ENCODE peak calls at places on chromosomes 4 and X, in eight cellular contexts. E, L, M, O, G, K, D and C are unnamed samples.

GRCh38 chrX:110395877-110396276 is 37.2 kb downstream of the RTL9 start:
- DNase-seq in E (no peak), L (no peak), M (no peak), O (no peak), G (no peak), K (no peak), D (no peak), C (no peak)

GRCh38 chrX:77003956-77004355 is 443.2 kb upstream of the FGF16 start:
- DNase-seq in E (no peak), L (no peak), M (no peak), O (no peak), G (no peak), K (no peak), D (no peak), C (no peak)

GRCh38 chrX:617891-618290 is 12.7 kb upstream of the SHOX start:
- DNase-seq in E (no peak), L (no peak), M (no peak), O (no peak), G (no peak), K (no peak), D (no peak), C (no peak)

GRCh38 chrX:30876367-30876766 is 12.7 kb downstream of the TAB3 start:
- DNase-seq in E (no peak), L (no peak), M (no peak), O (no peak), G (no peak), K (no peak), D (no peak), C (no peak)

GRCh38 chrX:80648023-80648422 is 161.7 kb downstream of the BRWD3 start:
- DNase-seq in E (no peak), L (no peak), M (no peak), O (no peak), G (no peak), K (no peak), D (peak), C (no peak)

GRCh38 chrX:150202641-150203248 is 160.4 kb upstream of the MAMLD1 start:
- DNase-seq in E (no peak), L (no peak), M (peak), O (peak), G (no peak), K (no peak), D (peak), C (no peak)

GRCh38 chrX:115460565-115460888 is 100.4 kb upstream of the PLS3 start:
- DNase-seq in E (no peak), L (no peak), M (no peak), O (no peak), G (no peak), K (no peak), D (no peak), C (no peak)

GRCh38 chr4:131547506-131547981 is 1601.5 kb upstream of the PCDH10 start:
- DNase-seq in E (no peak), L (no peak), M (no peak), O (no peak), G (peak), K (no peak), D (no peak), C (no peak)

GRCh38 chr4:124997907-124998306 is 285.4 kb upstream of the ANKRD50 start:
- DNase-seq in E (no peak), L (no peak), M (no peak), O (no peak), G (no peak), K (no peak), D (no peak), C (no peak)

GRCh38 chr4:124993838-124994237 is 281.3 kb upstream of the ANKRD50 start:
- DNase-seq in E (no peak), L (no peak), M (no peak), O (no peak), G (no peak), K (no peak), D (no peak), C (no peak)

DNA sequence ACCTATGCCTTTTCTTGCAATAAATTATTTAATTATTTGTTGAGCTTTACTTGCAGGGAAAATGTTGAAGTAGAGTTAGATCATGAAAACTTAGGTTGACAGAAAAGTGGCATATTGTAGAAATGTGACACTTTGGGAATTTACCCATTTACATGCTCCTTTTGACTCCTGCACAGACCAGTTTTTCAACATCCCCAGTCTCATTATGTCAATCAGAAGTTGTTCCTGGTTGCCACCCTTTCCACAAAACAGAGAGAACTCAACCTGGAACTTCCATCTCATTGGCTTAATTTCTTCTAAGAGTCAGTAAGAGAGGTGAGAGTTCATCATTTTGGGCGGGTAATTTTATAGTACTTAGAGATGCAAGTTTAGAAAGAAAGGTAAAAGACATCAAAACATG is 284.6 kb upstream of the ANKRD50 start:
- DNase-seq in E (no peak), L (no peak), M (no peak), O (no peak), G (no peak), K (no peak), D (no peak), C (no peak)
- TF ChIP-seq CTCF in E (no peak), L (no peak), M (no peak), O (no peak), G (no peak), K (no peak), D (no peak), C (no peak)

GRCh38 chr4:182267048-182267447 is 23.8 kb downstream of the TENM3 start:
- DNase-seq in E (no peak), L (no peak), M (no peak), O (no peak), G (no peak), K (no peak), D (no peak), C (no peak)

GRCh38 chr4:182263562-182263961 is 20.4 kb downstream of the TENM3 start:
- DNase-seq in E (no peak), L (no peak), M (no peak), O (no peak), G (no peak), K (no peak), D (no peak), C (no peak)

GRCh38 chr4:182264139-182264752 is 21.0 kb downstream of the TENM3 start:
- DNase-seq in E (no peak), L (no peak), M (no peak), O (no peak), G (no peak), K (no peak), D (no peak), C (no peak)

GRCh38 chr4:182268966-182269365 is 25.8 kb downstream of the TENM3 start:
- DNase-seq in E (no peak), L (no peak), M (no peak), O (no peak), G (no peak), K (no peak), D (no peak), C (no peak)

DNA sequence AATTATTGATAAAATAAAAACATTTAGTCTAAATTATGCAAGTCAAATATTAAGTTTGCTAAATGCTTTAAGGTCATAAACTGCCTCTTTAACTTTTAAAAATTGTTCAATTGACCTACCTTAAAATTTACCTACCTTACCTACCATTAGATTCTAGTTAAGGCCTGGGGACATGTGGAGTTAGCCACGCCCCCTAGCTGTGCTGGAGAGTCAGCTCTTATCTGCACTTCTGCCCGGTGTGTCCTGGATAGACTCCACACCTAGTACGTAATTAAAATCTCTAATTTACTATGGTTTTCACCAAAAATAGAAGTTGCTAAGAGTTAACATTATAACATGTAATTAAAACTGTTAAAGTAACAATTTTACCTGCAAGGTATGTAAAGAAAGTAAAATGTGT is 22.7 kb downstream of the TENM3 start:
- DNase-seq in E (no peak), L (no peak), M (no peak), O (no peak), G (no peak), K (no peak), D (no peak), C (no peak)
- TF ChIP-seq CTCF in E (no peak), L (no peak), M (peak), O (no peak), G (no peak), K (no peak), D (no peak), C (no peak)

DNA sequence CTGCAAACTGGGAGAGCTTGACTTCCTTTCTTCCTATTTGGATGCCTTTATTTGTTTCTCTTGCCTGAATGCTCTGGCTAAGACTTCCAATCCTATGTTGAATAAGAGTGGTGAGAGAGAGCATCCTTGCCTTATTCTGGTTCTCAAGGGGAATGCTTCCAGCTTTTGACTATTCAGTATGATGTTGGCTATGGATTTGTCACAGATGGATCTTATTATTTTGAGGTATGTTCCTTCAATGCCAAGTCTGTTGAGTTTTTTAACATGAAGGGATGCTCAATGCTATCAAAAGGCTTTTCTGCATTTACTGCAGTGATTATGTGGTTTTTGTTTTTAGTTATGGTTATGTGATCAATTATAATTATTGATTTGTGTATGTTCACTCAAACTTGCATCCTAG is 2144.6 kb upstream of the TENM3 start:
- DNase-seq in E (no peak), L (no peak), M (no peak), O (no peak), G (no peak), K (no peak), D (no peak), C (no peak)
- TF ChIP-seq CTCF in E (no peak), L (no peak), M (no peak), O (no peak), G (no peak), K (no peak), D (no peak), C (no peak)

GRCh38 chr4:107034091-107034698 is 1.9 kb downstream of the DKK2 start:
- DNase-seq in E (peak), L (no peak), M (peak), O (no peak), G (no peak), K (peak), D (peak), C (no peak)
- TF ChIP-seq CTCF in E (no peak), L (no peak), M (peak), O (peak), G (no peak), K (no peak), D (peak), C (no peak)

GRCh38 chr4:11701978-11702377 is 273.3 kb upstream of the HS3ST1 start:
- DNase-seq in E (no peak), L (no peak), M (no peak), O (no peak), G (no peak), K (no peak), D (no peak), C (no peak)
- TF ChIP-seq CTCF in E (no peak), L (no peak), M (no peak), O (no peak), G (no peak), K (no peak), D (no peak), C (no peak)

GRCh38 chr4:106803107-106803506 is 233.0 kb downstream of the DKK2 start:
- DNase-seq in E (no peak), L (no peak), M (no peak), O (no peak), G (no peak), K (no peak), D (no peak), C (no peak)

GRCh38 chr4:106806158-106806797 is 229.8 kb downstream of the DKK2 start:
- DNase-seq in E (no peak), L (no peak), M (no peak), O (no peak), G (no peak), K (no peak), D (no peak), C (no peak)

GRCh38 chr4:106810122-106810521 is 226.0 kb downstream of the DKK2 start:
- DNase-seq in E (no peak), L (no peak), M (no peak), O (no peak), G (no peak), K (no peak), D (no peak), C (no peak)

GRCh38 chr4:106809083-106809482 is 227.0 kb downstream of the DKK2 start:
- DNase-seq in E (no peak), L (no peak), M (peak), O (peak), G (no peak), K (no peak), D (peak), C (no peak)
- TF ChIP-seq CTCF in E (no peak), L (no peak), M (peak), O (peak), G (no peak), K (no peak), D (peak), C (no peak)

GRCh38 chr4:141686929-141687328 is 50.5 kb downstream of the IL15 start:
- DNase-seq in E (no peak), L (no peak), M (no peak), O (no peak), G (no peak), K (no peak), D (peak), C (no peak)

GRCh38 chr4:141684785-141685184 is 48.4 kb downstream of the IL15 start:
- DNase-seq in E (no peak), L (no peak), M (no peak), O (no peak), G (no peak), K (no peak), D (peak), C (no peak)

GRCh38 chr4:141686146-141686775 is 49.9 kb downstream of the IL15 start:
- DNase-seq in E (no peak), L (no peak), M (peak), O (no peak), G (no peak), K (no peak), D (peak), C (no peak)
- TF ChIP-seq CTCF in E (no peak), L (no peak), M (no peak), O (no peak), G (no peak), K (no peak), D (no peak), C (no peak)

GRCh38 chr4:68855771-68856170 is 40.0 kb downstream of the UGT2B10 start:
- DNase-seq in E (no peak), L (no peak), M (no peak), O (no peak), G (no peak), K (no peak), D (no peak), C (no peak)
- TF ChIP-seq CTCF in E (no peak), L (no peak), M (no peak), O (no peak), G (no peak), K (no peak), D (no peak), C (no peak)

DNA sequence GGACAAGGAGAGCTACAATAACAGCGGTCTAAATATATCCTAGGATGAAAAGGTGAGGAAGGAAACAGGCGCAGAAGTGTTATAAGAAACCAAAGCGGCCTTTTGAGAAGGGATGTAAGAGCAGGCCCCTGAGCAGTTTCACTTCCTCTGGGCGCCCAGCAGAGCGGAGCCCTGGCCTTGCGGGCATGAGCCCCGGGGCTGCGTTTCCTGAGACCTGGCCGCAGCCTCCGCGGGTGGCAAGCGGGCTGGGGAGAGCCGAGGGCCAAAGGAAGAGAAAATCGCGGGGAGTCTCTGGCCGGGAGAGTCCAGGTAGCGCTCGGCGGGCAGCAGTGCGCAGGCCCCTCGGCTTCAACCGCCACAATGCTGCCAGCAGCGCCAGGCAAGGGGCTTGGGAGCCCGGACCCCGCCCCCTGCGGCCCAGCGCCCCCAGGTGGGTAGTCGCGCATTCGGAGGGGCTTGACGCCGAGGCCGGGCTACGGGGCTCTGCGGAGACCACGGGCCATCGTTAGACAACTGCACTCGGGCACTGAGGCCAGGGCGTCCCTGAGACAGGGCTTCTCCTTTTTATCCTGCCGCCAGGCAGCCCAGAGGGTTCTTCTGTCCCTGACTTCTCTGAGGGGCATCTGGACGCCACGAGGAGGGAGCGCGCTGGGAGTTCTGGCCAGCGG is at the start of gene BANK1:
- DNase-seq in E (peak), L (peak), M (no peak), O (no peak), G (peak), K (peak), D (peak), C (peak)
- TF ChIP-seq CTCF in E (no peak), L (no peak), M (peak), O (no peak), G (no peak), K (peak), D (no peak), C (peak)

GRCh38 chrX:40245411-40246140 is 147.8 kb upstream of the BCOR start:
- DNase-seq in E (no peak), L (no peak), M (peak), O (no peak), G (no peak), K (no peak), D (peak), C (no peak)

GRCh38 chrX:40243699-40244098 is 145.9 kb upstream of the BCOR start:
- DNase-seq in E (no peak), L (no peak), M (no peak), O (no peak), G (no peak), K (no peak), D (no peak), C (no peak)

GRCh38 chrX:40244116-40244515 is 146.4 kb upstream of the BCOR start:
- DNase-seq in E (no peak), L (no peak), M (no peak), O (no peak), G (no peak), K (no peak), D (peak), C (no peak)

GRCh38 chrX:40247382-40247781 is 149.6 kb upstream of the BCOR start:
- DNase-seq in E (no peak), L (no peak), M (no peak), O (no peak), G (no peak), K (no peak), D (no peak), C (no peak)

DNA sequence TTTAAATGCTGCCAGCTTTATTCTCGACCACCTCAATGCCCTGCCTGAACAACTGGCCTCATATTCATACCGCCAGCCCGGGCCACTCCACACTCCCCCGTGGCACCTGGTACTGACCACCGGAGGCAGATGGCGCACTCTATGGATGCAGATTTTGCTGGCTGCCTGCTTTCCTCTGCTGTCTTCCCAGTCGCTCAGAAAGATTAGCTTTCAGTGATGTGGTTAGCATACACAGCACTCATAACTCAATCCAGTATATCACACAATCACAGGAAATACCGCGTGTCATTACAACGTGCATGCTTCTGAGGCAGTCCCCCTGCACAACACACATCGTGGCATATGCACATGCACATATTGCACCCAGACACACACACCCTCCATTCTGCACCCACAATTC is 147.2 kb upstream of the BCOR start:
- DNase-seq in E (no peak), L (no peak), M (peak), O (no peak), G (no peak), K (no peak), D (peak), C (no peak)
- TF ChIP-seq CTCF in E (no peak), L (no peak), M (peak), O (no peak), G (no peak), K (no peak), D (no peak), C (no peak)